ENCODE peak calls at places on chromosomes 12 and 14, in four cellular contexts. One of them, this sample, is unnamed. For H3K27me3, the result is how much of the 10 kb centered on the place peaks cover.

GRCh38 chr12:79119796-79120195 is 255.2 kb downstream of the SYT1 start:
- DNase-seq in iPS DF 6.9: peak
- DNase-seq in mesenchymal stem cell: no peak
- DNase-seq in spleen: no peak
- DNase-seq in this sample: no peak

GRCh38 chr12:85568395-85569103 is 267.7 kb downstream of the RASSF9 start:
- DNase-seq in iPS DF 6.9: no peak
- DNase-seq in mesenchymal stem cell: no peak
- DNase-seq in spleen: no peak
- DNase-seq in this sample: no peak

GRCh38 chr12:91863702-91864101 is 281.9 kb downstream of the BTG1 start:
- DNase-seq in iPS DF 6.9: no peak
- DNase-seq in mesenchymal stem cell: no peak
- DNase-seq in spleen: no peak
- DNase-seq in this sample: no peak

GRCh38 chr14:68672609-68673285 is 120.1 kb downstream of the ZFP36L1 start:
- DNase-seq in iPS DF 6.9: no peak
- DNase-seq in mesenchymal stem cell: no peak
- DNase-seq in spleen: no peak
- DNase-seq in this sample: no peak

GRCh38 chr14:52175982-52176502 is 91.5 kb upstream of the PTGDR start:
- DNase-seq in iPS DF 6.9: no peak
- DNase-seq in mesenchymal stem cell: no peak
- DNase-seq in spleen: no peak
- DNase-seq in this sample: no peak

GRCh38 chr14:69008411-69008810 is 29.3 kb upstream of the ACTN1 start:
- DNase-seq in iPS DF 6.9: no peak
- DNase-seq in mesenchymal stem cell: peak
- DNase-seq in spleen: no peak
- DNase-seq in this sample: no peak

GRCh38 chr12:123270380-123271181 is 1.1 kb downstream of the CDK2AP1 start:
- DNase-seq in iPS DF 6.9: no peak
- DNase-seq in mesenchymal stem cell: peak
- DNase-seq in spleen: peak
- DNase-seq in this sample: no peak

GRCh38 chr14:90781344-90781761 is 34.9 kb downstream of the TTC7B start:
- DNase-seq in iPS DF 6.9: no peak
- DNase-seq in mesenchymal stem cell: peak
- DNase-seq in spleen: no peak
- DNase-seq in this sample: no peak

GRCh38 chr12:49970030-49970429 is 2.7 kb upstream of the AQP6 start:
- DNase-seq in iPS DF 6.9: no peak
- DNase-seq in mesenchymal stem cell: no peak
- DNase-seq in spleen: no peak
- DNase-seq in this sample: no peak

GRCh38 chr14:72017290-72017689 is 85.1 kb downstream of the RGS6 start:
- DNase-seq in iPS DF 6.9: no peak
- DNase-seq in mesenchymal stem cell: no peak
- DNase-seq in spleen: no peak
- DNase-seq in this sample: no peak

GRCh38 chr12:6367065-6367968 is 8.0 kb downstream of the SCNN1A start:
- DNase-seq in iPS DF 6.9: no peak
- DNase-seq in mesenchymal stem cell: peak
- DNase-seq in spleen: peak
- DNase-seq in this sample: no peak

GRCh38 chr14:57136669-57137068 is 132.0 kb downstream of the EXOC5 start:
- DNase-seq in iPS DF 6.9: no peak
- DNase-seq in mesenchymal stem cell: no peak
- DNase-seq in spleen: no peak
- DNase-seq in this sample: no peak

GRCh38 chr12:95548056-95548538 is 3.2 kb downstream of the USP44 start:
- DNase-seq in iPS DF 6.9: no peak
- DNase-seq in mesenchymal stem cell: peak
- DNase-seq in spleen: peak
- DNase-seq in this sample: peak

GRCh38 chr12:9951026-9951652 is 19.0 kb upstream of the CLEC2A start:
- DNase-seq in iPS DF 6.9: no peak
- DNase-seq in mesenchymal stem cell: no peak
- DNase-seq in spleen: no peak
- DNase-seq in this sample: no peak

GRCh38 chr14:55739967-55740707 is 160.1 kb downstream of the KTN1 start:
- DNase-seq in iPS DF 6.9: no peak
- DNase-seq in mesenchymal stem cell: no peak
- DNase-seq in spleen: no peak
- DNase-seq in this sample: no peak

GRCh38 chr14:90396342-90397339 is at the start of gene CALM1:
- DNase-seq in iPS DF 6.9: no peak
- DNase-seq in mesenchymal stem cell: peak
- DNase-seq in spleen: peak
- DNase-seq in this sample: peak

GRCh38 chr14:50647753-50648152 is 20.4 kb downstream of the SAV1 start:
- DNase-seq in iPS DF 6.9: no peak
- DNase-seq in mesenchymal stem cell: peak
- DNase-seq in spleen: no peak
- DNase-seq in this sample: no peak

GRCh38 chr12:12338528-12339168 is 11.4 kb downstream of the MANSC1 start:
- DNase-seq in iPS DF 6.9: no peak
- DNase-seq in mesenchymal stem cell: no peak
- DNase-seq in spleen: peak
- DNase-seq in this sample: no peak

GRCh38 chr14:59631237-59631636 is 54.6 kb upstream of the CCDC175 start:
- DNase-seq in iPS DF 6.9: no peak
- DNase-seq in mesenchymal stem cell: peak
- DNase-seq in spleen: no peak
- DNase-seq in this sample: no peak

GRCh38 chr12:79573820-79574219 is 116.9 kb downstream of the PAWR start:
- DNase-seq in iPS DF 6.9: no peak
- DNase-seq in mesenchymal stem cell: no peak
- DNase-seq in spleen: no peak
- DNase-seq in this sample: no peak

GRCh38 chr12:109582636-109583035 is 9.0 kb downstream of the MVK start:
- DNase-seq in iPS DF 6.9: no peak
- DNase-seq in mesenchymal stem cell: no peak
- DNase-seq in spleen: no peak
- DNase-seq in this sample: no peak

GRCh38 chr12:58896278-58896677 is 24.0 kb downstream of the LRIG3 start:
- DNase-seq in iPS DF 6.9: no peak
- DNase-seq in mesenchymal stem cell: no peak
- DNase-seq in spleen: no peak
- DNase-seq in this sample: no peak

GRCh38 chr14:33812596-33812995 is 138.3 kb downstream of the EGLN3 start:
- DNase-seq in iPS DF 6.9: no peak
- DNase-seq in mesenchymal stem cell: no peak
- DNase-seq in spleen: no peak
- DNase-seq in this sample: no peak

GRCh38 chr14:52032196-52032865 is 36.5 kb downstream of the NID2 start:
- DNase-seq in iPS DF 6.9: no peak
- DNase-seq in mesenchymal stem cell: peak
- DNase-seq in spleen: no peak
- DNase-seq in this sample: no peak

GRCh38 chr12:25855716-25856115 is 102.8 kb upstream of the RASSF8 start:
- DNase-seq in iPS DF 6.9: no peak
- DNase-seq in mesenchymal stem cell: no peak
- DNase-seq in spleen: no peak
- DNase-seq in this sample: no peak

GRCh38 chr12:30417697-30418231 is 277.9 kb downstream of the IPO8 start:
- DNase-seq in iPS DF 6.9: no peak
- DNase-seq in mesenchymal stem cell: peak
- DNase-seq in spleen: no peak
- DNase-seq in this sample: no peak

GRCh38 chr12:46494424-46494823 is 121.9 kb upstream of the SLC38A2 start:
- DNase-seq in iPS DF 6.9: peak
- DNase-seq in mesenchymal stem cell: peak
- DNase-seq in spleen: no peak
- DNase-seq in this sample: no peak

GRCh38 chr14:63752449-63753169 is 24.7 kb upstream of the SGPP1 start:
- DNase-seq in iPS DF 6.9: no peak
- DNase-seq in mesenchymal stem cell: peak
- DNase-seq in spleen: no peak
- DNase-seq in this sample: no peak

GRCh38 chr12:110844551-110845395 is 2.0 kb upstream of the CCDC63 start:
- DNase-seq in iPS DF 6.9: no peak
- DNase-seq in mesenchymal stem cell: peak
- DNase-seq in spleen: no peak
- DNase-seq in this sample: no peak

GRCh38 chr12:59891180-59891579 is 295.4 kb downstream of the SLC16A7 start:
- DNase-seq in iPS DF 6.9: no peak
- DNase-seq in mesenchymal stem cell: no peak
- DNase-seq in spleen: no peak
- DNase-seq in this sample: no peak

GRCh38 chr12:2179953-2180736 is 127.4 kb downstream of the CACNA1C start:
- DNase-seq in iPS DF 6.9: no peak
- DNase-seq in mesenchymal stem cell: peak
- DNase-seq in spleen: no peak
- DNase-seq in this sample: peak

GRCh38 chr14:90996967-90997366 is 63.5 kb downstream of the RPS6KA5 start:
- DNase-seq in iPS DF 6.9: no peak
- DNase-seq in mesenchymal stem cell: no peak
- DNase-seq in spleen: no peak
- DNase-seq in this sample: no peak

GRCh38 chr14:56552615-56553014 is 27.0 kb upstream of the TMEM260 start:
- DNase-seq in iPS DF 6.9: no peak
- DNase-seq in mesenchymal stem cell: no peak
- DNase-seq in spleen: no peak
- DNase-seq in this sample: no peak

GRCh38 chr12:116125981-116126566 is 151.4 kb downstream of the MED13L start:
- DNase-seq in iPS DF 6.9: no peak
- DNase-seq in mesenchymal stem cell: no peak
- DNase-seq in spleen: no peak
- DNase-seq in this sample: no peak

GRCh38 chr14:92710001-92710341 is 38.5 kb downstream of the LGMN start:
- DNase-seq in iPS DF 6.9: no peak
- DNase-seq in mesenchymal stem cell: no peak
- DNase-seq in spleen: no peak
- DNase-seq in this sample: no peak

GRCh38 chr12:76762556-76762955 is 1.4 kb upstream of the ZDHHC17 start:
- DNase-seq in iPS DF 6.9: peak
- DNase-seq in mesenchymal stem cell: no peak
- DNase-seq in spleen: peak
- DNase-seq in this sample: no peak

GRCh38 chr14:77144412-77145115 is 3.0 kb upstream of the ZDHHC22 start:
- DNase-seq in iPS DF 6.9: no peak
- DNase-seq in mesenchymal stem cell: no peak
- DNase-seq in spleen: peak
- DNase-seq in this sample: no peak

DNA sequence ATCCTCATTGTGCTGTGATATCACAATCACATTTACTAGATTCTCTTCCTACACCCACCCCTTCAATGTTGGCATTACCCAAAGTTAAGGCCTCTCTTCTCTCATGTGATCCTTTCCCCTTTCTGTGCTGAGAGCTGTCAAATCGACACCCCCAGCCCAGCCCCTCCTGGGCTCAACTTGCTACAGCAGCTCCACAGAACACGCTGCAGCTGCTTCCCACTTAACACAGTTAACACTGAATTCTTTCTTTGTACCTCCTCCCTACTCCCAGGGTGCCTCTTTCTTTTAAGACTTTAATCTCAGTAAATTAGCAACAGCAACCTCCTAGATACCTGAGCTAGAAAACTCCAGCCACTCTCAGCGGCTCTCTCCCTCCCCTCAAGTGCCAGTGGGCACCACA is 17.8 kb downstream of the SPTB start:
- DNase-seq in iPS DF 6.9: no peak
- DNase-seq in mesenchymal stem cell: no peak
- DNase-seq in spleen: no peak
- DNase-seq in this sample: no peak
- H3K27me3 ChIP-seq in iPS DF 6.9: under half
- H3K27me3 ChIP-seq in mesenchymal stem cell: half or more
- H3K27me3 ChIP-seq in spleen: under half
- H3K27me3 ChIP-seq in this sample: under half

DNA sequence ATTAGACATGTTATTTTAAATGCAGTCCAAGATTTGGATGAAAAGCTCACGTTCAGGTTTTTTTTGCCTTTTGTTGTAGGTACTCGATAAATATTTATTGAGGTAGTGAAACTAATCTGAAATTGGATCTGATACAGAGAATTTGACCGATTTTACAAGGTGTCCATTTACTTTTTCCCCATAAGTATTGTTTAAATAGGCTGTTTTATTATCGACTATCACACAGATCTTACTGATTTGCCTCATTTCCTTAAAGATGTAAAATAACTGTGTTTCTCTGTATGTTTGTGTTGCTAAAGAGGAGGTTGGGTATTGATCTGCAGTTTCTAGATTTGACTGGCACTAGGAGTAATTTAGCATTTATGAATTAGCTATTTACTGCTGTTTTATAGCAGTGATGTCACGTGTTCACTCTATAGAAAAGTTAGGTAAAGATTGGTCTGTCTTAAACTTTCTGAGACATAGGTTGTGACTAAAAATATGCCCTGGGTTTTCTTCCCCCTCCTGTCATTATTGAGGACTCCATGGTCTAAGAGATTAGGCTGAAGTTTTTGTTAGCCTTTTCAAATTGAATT is 3.5 kb downstream of the RAP1B start:
- DNase-seq in iPS DF 6.9: no peak
- DNase-seq in mesenchymal stem cell: no peak
- DNase-seq in spleen: no peak
- DNase-seq in this sample: no peak
- H3K4me3 ChIP-seq in iPS DF 6.9: no peak
- H3K4me3 ChIP-seq in mesenchymal stem cell: no peak
- H3K4me3 ChIP-seq in spleen: no peak
- H3K4me3 ChIP-seq in this sample: peak

GRCh38 chr12:93896962-93897361 is 219.8 kb downstream of the CRADD start:
- DNase-seq in iPS DF 6.9: no peak
- DNase-seq in mesenchymal stem cell: no peak
- DNase-seq in spleen: no peak
- DNase-seq in this sample: no peak

GRCh38 chr12:93892431-93893210 is 215.4 kb downstream of the CRADD start:
- DNase-seq in iPS DF 6.9: no peak
- DNase-seq in mesenchymal stem cell: no peak
- DNase-seq in spleen: no peak
- DNase-seq in this sample: no peak

GRCh38 chr12:93894391-93895095 is 217.4 kb downstream of the CRADD start:
- DNase-seq in iPS DF 6.9: no peak
- DNase-seq in mesenchymal stem cell: no peak
- DNase-seq in spleen: peak
- DNase-seq in this sample: no peak

GRCh38 chr12:93896427-93896826 is 219.3 kb downstream of the CRADD start:
- DNase-seq in iPS DF 6.9: no peak
- DNase-seq in mesenchymal stem cell: no peak
- DNase-seq in spleen: no peak
- DNase-seq in this sample: no peak

DNA sequence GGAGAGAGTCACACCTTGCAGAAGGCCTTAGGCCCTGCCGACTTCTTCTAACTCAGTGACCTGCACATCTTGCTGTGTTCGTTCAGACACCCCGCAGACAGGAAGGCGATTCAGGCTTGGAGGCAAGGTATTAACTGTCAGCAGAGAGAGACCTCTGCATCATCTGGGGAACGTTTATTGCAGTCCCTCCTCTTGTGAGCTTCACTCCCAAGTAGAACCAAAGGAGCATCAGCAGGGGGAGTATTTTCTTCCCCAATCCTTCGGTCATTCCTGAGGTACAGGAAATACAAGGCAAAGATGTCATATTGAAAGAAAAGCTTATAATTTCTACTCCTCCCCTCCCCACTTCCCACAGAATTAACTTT is 217.9 kb downstream of the CRADD start:
- DNase-seq in iPS DF 6.9: no peak
- DNase-seq in mesenchymal stem cell: no peak
- DNase-seq in spleen: no peak
- DNase-seq in this sample: no peak
- H3K27ac ChIP-seq in iPS DF 6.9: no peak
- H3K27ac ChIP-seq in mesenchymal stem cell: no peak
- H3K27ac ChIP-seq in spleen: no peak
- H3K27ac ChIP-seq in this sample: peak

GRCh38 chr14:61417141-61417540 is 95.8 kb downstream of the PRKCH start:
- DNase-seq in iPS DF 6.9: no peak
- DNase-seq in mesenchymal stem cell: no peak
- DNase-seq in spleen: no peak
- DNase-seq in this sample: no peak
- H3K27me3 ChIP-seq in iPS DF 6.9: under half
- H3K27me3 ChIP-seq in mesenchymal stem cell: under half
- H3K27me3 ChIP-seq in spleen: under half
- H3K27me3 ChIP-seq in this sample: under half